ENCODE peak calls at places on chromosomes 2 and 18, in five cellular contexts. One of them, this sample, is unnamed.

GRCh38 chr2:45578056-45578843 is 32.8 kb downstream of the SRBD1 start:
- DNase-seq in fibroblast of mammary gland: peak
- DNase-seq in colonic mucosa: no peak
- DNase-seq in left ventricle myocardium inferior: no peak
- DNase-seq in GM18507: no peak
- DNase-seq in this sample: no peak

GRCh38 chr2:12303181-12304030 is 413.3 kb upstream of the TRIB2 start:
- DNase-seq in fibroblast of mammary gland: peak
- DNase-seq in colonic mucosa: no peak
- DNase-seq in left ventricle myocardium inferior: no peak
- DNase-seq in GM18507: no peak
- DNase-seq in this sample: no peak

GRCh38 chr2:30979822-30980245 is 158.4 kb downstream of the GALNT14 start:
- DNase-seq in fibroblast of mammary gland: peak
- DNase-seq in colonic mucosa: no peak
- DNase-seq in left ventricle myocardium inferior: peak
- DNase-seq in GM18507: no peak
- DNase-seq in this sample: no peak

GRCh38 chr2:121662651-121663050 is 13.4 kb upstream of the CLASP1 start:
- DNase-seq in fibroblast of mammary gland: no peak
- DNase-seq in colonic mucosa: no peak
- DNase-seq in left ventricle myocardium inferior: no peak
- DNase-seq in GM18507: no peak
- DNase-seq in this sample: no peak

GRCh38 chr2:144522741-144523605 is 3.1 kb upstream of the ZEB2 start:
- DNase-seq in fibroblast of mammary gland: no peak
- DNase-seq in colonic mucosa: no peak
- DNase-seq in left ventricle myocardium inferior: peak
- DNase-seq in GM18507: no peak
- DNase-seq in this sample: no peak

GRCh38 chr2:17470855-17471641 is 47.2 kb downstream of the RAD51AP2 start:
- DNase-seq in fibroblast of mammary gland: peak
- DNase-seq in colonic mucosa: no peak
- DNase-seq in left ventricle myocardium inferior: no peak
- DNase-seq in GM18507: no peak
- DNase-seq in this sample: peak

GRCh38 chr2:147934881-147935280 is 85.7 kb downstream of the ORC4 start:
- DNase-seq in fibroblast of mammary gland: peak
- DNase-seq in colonic mucosa: no peak
- DNase-seq in left ventricle myocardium inferior: no peak
- DNase-seq in GM18507: no peak
- DNase-seq in this sample: no peak

GRCh38 chr2:67626656-67627055 is 229.5 kb downstream of the ETAA1 start:
- DNase-seq in fibroblast of mammary gland: peak
- DNase-seq in colonic mucosa: no peak
- DNase-seq in left ventricle myocardium inferior: no peak
- DNase-seq in GM18507: no peak
- DNase-seq in this sample: no peak

GRCh38 chr2:66573866-66574265 is 138.9 kb downstream of the MEIS1 start:
- DNase-seq in fibroblast of mammary gland: no peak
- DNase-seq in colonic mucosa: no peak
- DNase-seq in left ventricle myocardium inferior: no peak
- DNase-seq in GM18507: no peak
- DNase-seq in this sample: no peak

GRCh38 chr2:128466377-128467175 is 147.9 kb upstream of the HS6ST1 start:
- DNase-seq in fibroblast of mammary gland: no peak
- DNase-seq in colonic mucosa: peak
- DNase-seq in left ventricle myocardium inferior: peak
- DNase-seq in GM18507: no peak
- DNase-seq in this sample: no peak

GRCh38 chr18:7601249-7601620 is 34.1 kb downstream of the PTPRM start:
- DNase-seq in fibroblast of mammary gland: peak
- DNase-seq in colonic mucosa: no peak
- DNase-seq in left ventricle myocardium inferior: no peak
- DNase-seq in GM18507: no peak
- DNase-seq in this sample: no peak

GRCh38 chr18:50694147-50694546 is 125.7 kb downstream of the MRO start:
- DNase-seq in fibroblast of mammary gland: no peak
- DNase-seq in colonic mucosa: no peak
- DNase-seq in left ventricle myocardium inferior: no peak
- DNase-seq in GM18507: no peak
- DNase-seq in this sample: no peak